ENCODE peak calls at places on chromosomes 11 and 22, in ten cellular contexts. One of them, this sample, is unnamed.

GRCh38 chr11:94521684-94522083 is 9.4 kb downstream of the C11orf97 start:
- DNase-seq in IMR-90: no peak
- DNase-seq in cardiac muscle cell: peak
- DNase-seq in Peyer's patch: no peak
- DNase-seq in AG10803: peak
- DNase-seq in NB4: peak
- DNase-seq in right atrium auricular region: no peak
- DNase-seq in astrocyte of the spinal cord: no peak
- DNase-seq in fibroblast of mammary gland: peak
- DNase-seq in heart right ventricle: no peak
- DNase-seq in this sample: peak

GRCh38 chr11:84437129-84438123 is 1151.3 kb upstream of the CCDC90B start:
- DNase-seq in heart right ventricle: no peak
- DNase-seq in right atrium auricular region: no peak
- DNase-seq in NB4: no peak
- DNase-seq in AG10803: no peak
- DNase-seq in IMR-90: no peak
- DNase-seq in cardiac muscle cell: no peak
- DNase-seq in fibroblast of mammary gland: peak
- DNase-seq in Peyer's patch: peak
- DNase-seq in astrocyte of the spinal cord: no peak
- DNase-seq in this sample: peak

GRCh38 chr11:2827792-2828191 is 57.8 kb downstream of the CDKN1C start:
- DNase-seq in cardiac muscle cell: no peak
- DNase-seq in NB4: no peak
- DNase-seq in fibroblast of mammary gland: no peak
- DNase-seq in heart right ventricle: peak
- DNase-seq in Peyer's patch: no peak
- DNase-seq in right atrium auricular region: no peak
- DNase-seq in astrocyte of the spinal cord: no peak
- DNase-seq in IMR-90: no peak
- DNase-seq in AG10803: no peak
- DNase-seq in this sample: no peak

GRCh38 chr11:12478743-12479142 is 101.4 kb downstream of the PARVA start:
- DNase-seq in NB4: no peak
- DNase-seq in IMR-90: peak
- DNase-seq in AG10803: peak
- DNase-seq in Peyer's patch: no peak
- DNase-seq in right atrium auricular region: no peak
- DNase-seq in cardiac muscle cell: peak
- DNase-seq in fibroblast of mammary gland: peak
- DNase-seq in astrocyte of the spinal cord: no peak
- DNase-seq in heart right ventricle: no peak
- DNase-seq in this sample: no peak

GRCh38 chr11:27464155-27464759 is 8.3 kb downstream of the LGR4 start:
- DNase-seq in astrocyte of the spinal cord: no peak
- DNase-seq in right atrium auricular region: no peak
- DNase-seq in Peyer's patch: no peak
- DNase-seq in NB4: peak
- DNase-seq in AG10803: no peak
- DNase-seq in fibroblast of mammary gland: no peak
- DNase-seq in cardiac muscle cell: peak
- DNase-seq in heart right ventricle: no peak
- DNase-seq in IMR-90: peak
- DNase-seq in this sample: no peak

GRCh38 chr11:128886401-128887119 is 4.6 kb upstream of the KCNJ5 start:
- DNase-seq in AG10803: no peak
- DNase-seq in Peyer's patch: no peak
- DNase-seq in right atrium auricular region: no peak
- DNase-seq in fibroblast of mammary gland: no peak
- DNase-seq in heart right ventricle: no peak
- DNase-seq in cardiac muscle cell: no peak
- DNase-seq in NB4: peak
- DNase-seq in astrocyte of the spinal cord: no peak
- DNase-seq in IMR-90: no peak
- DNase-seq in this sample: no peak

GRCh38 chr11:37905707-37906417 is 1307.8 kb upstream of the RAG2 start:
- DNase-seq in AG10803: no peak
- DNase-seq in right atrium auricular region: no peak
- DNase-seq in fibroblast of mammary gland: no peak
- DNase-seq in cardiac muscle cell: no peak
- DNase-seq in Peyer's patch: no peak
- DNase-seq in IMR-90: no peak
- DNase-seq in heart right ventricle: no peak
- DNase-seq in astrocyte of the spinal cord: no peak
- DNase-seq in NB4: no peak
- DNase-seq in this sample: no peak

GRCh38 chr22:25475554-25476022 is 88.9 kb upstream of the GRK3 start:
- DNase-seq in AG10803: peak
- DNase-seq in Peyer's patch: no peak
- DNase-seq in cardiac muscle cell: peak
- DNase-seq in astrocyte of the spinal cord: peak
- DNase-seq in IMR-90: peak
- DNase-seq in NB4: no peak
- DNase-seq in heart right ventricle: no peak
- DNase-seq in right atrium auricular region: no peak
- DNase-seq in fibroblast of mammary gland: peak
- DNase-seq in this sample: no peak

GRCh38 chr11:62879554-62879953 is 1.1 kb upstream of the SLC3A2 start:
- DNase-seq in astrocyte of the spinal cord: peak
- DNase-seq in cardiac muscle cell: peak
- DNase-seq in right atrium auricular region: peak
- DNase-seq in fibroblast of mammary gland: peak
- DNase-seq in IMR-90: no peak
- DNase-seq in heart right ventricle: no peak
- DNase-seq in AG10803: no peak
- DNase-seq in Peyer's patch: no peak
- DNase-seq in NB4: peak
- DNase-seq in this sample: no peak

GRCh38 chr11:31106963-31107576 is 262.5 kb downstream of the DCDC1 start:
- DNase-seq in cardiac muscle cell: peak
- DNase-seq in astrocyte of the spinal cord: peak
- DNase-seq in IMR-90: peak
- DNase-seq in AG10803: peak
- DNase-seq in fibroblast of mammary gland: peak
- DNase-seq in heart right ventricle: peak
- DNase-seq in Peyer's patch: peak
- DNase-seq in NB4: peak
- DNase-seq in right atrium auricular region: peak
- DNase-seq in this sample: peak

GRCh38 chr11:13207665-13208594 is 69.7 kb upstream of the BMAL1 start:
- DNase-seq in AG10803: peak
- DNase-seq in right atrium auricular region: peak
- DNase-seq in heart right ventricle: no peak
- DNase-seq in fibroblast of mammary gland: peak
- DNase-seq in IMR-90: peak
- DNase-seq in cardiac muscle cell: peak
- DNase-seq in astrocyte of the spinal cord: peak
- DNase-seq in NB4: peak
- DNase-seq in Peyer's patch: no peak
- DNase-seq in this sample: peak

DNA sequence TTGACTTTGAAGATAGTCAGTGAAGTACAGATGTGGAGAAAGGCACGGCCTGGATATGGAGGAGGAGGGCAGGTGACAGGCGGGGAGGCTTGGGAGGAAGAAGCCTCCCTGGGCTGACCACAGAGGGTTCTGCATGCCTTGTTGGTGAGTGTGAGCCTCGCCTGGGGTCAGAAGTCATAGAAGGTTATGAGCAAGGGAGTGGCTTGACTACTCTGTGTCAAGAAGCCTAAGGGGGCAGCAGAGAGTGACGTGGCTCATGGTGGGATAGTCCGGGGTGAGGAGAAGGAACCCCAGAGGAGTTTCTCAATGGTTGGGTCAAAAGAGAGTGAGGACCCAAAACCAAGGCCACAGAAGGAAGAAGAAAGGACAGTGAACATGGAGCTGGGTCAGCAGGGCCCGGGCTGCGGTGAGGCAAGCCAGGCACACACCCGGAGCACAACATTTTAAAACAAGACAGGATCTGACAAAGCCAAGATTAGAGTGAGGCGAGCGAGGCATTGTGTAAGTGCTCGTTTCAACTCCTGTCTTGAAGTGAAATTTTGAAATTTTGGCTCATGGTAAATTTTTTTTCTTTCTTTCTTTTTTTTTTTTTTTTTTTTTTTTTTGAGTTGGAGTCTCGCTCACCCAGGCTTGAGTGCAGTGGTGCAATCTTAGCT is 31.9 kb downstream of the PDGFB start:
- DNase-seq in fibroblast of mammary gland: peak
- DNase-seq in Peyer's patch: no peak
- DNase-seq in cardiac muscle cell: peak
- DNase-seq in astrocyte of the spinal cord: no peak
- DNase-seq in IMR-90: no peak
- DNase-seq in heart right ventricle: no peak
- DNase-seq in right atrium auricular region: no peak
- DNase-seq in NB4: peak
- DNase-seq in AG10803: no peak
- DNase-seq in this sample: no peak
- TF ChIP-seq CTCF in fibroblast of mammary gland: no peak
- TF ChIP-seq CTCF in Peyer's patch: no peak
- TF ChIP-seq CTCF in cardiac muscle cell: peak
- TF ChIP-seq CTCF in astrocyte of the spinal cord: no peak
- TF ChIP-seq CTCF in IMR-90: no peak
- TF ChIP-seq CTCF in heart right ventricle: no peak
- TF ChIP-seq CTCF in right atrium auricular region: no peak
- TF ChIP-seq CTCF in NB4: peak
- TF ChIP-seq CTCF in AG10803: peak
- TF ChIP-seq CTCF in this sample: no peak

GRCh38 chr11:127002669-127003259 is 2.2 kb upstream of the KIRREL3 start:
- DNase-seq in right atrium auricular region: no peak
- DNase-seq in cardiac muscle cell: no peak
- DNase-seq in AG10803: no peak
- DNase-seq in astrocyte of the spinal cord: no peak
- DNase-seq in Peyer's patch: no peak
- DNase-seq in heart right ventricle: no peak
- DNase-seq in IMR-90: no peak
- DNase-seq in NB4: no peak
- DNase-seq in fibroblast of mammary gland: no peak
- DNase-seq in this sample: no peak
- H3K4me3 ChIP-seq in right atrium auricular region: peak
- H3K4me3 ChIP-seq in cardiac muscle cell: peak
- H3K4me3 ChIP-seq in AG10803: peak
- H3K4me3 ChIP-seq in astrocyte of the spinal cord: peak
- H3K4me3 ChIP-seq in Peyer's patch: no peak
- H3K4me3 ChIP-seq in heart right ventricle: no peak
- H3K4me3 ChIP-seq in IMR-90: peak
- H3K4me3 ChIP-seq in NB4: no peak
- H3K4me3 ChIP-seq in fibroblast of mammary gland: no peak
- H3K4me3 ChIP-seq in this sample: no peak

GRCh38 chr11:102530558-102530957 is at the start of gene MMP7:
- DNase-seq in astrocyte of the spinal cord: peak
- DNase-seq in cardiac muscle cell: peak
- DNase-seq in fibroblast of mammary gland: peak
- DNase-seq in NB4: peak
- DNase-seq in right atrium auricular region: no peak
- DNase-seq in IMR-90: peak
- DNase-seq in AG10803: peak
- DNase-seq in Peyer's patch: no peak
- DNase-seq in heart right ventricle: no peak
- DNase-seq in this sample: no peak

GRCh38 chr11:102528618-102529017 is 1.9 kb downstream of the MMP7 start:
- DNase-seq in IMR-90: peak
- DNase-seq in fibroblast of mammary gland: no peak
- DNase-seq in AG10803: no peak
- DNase-seq in heart right ventricle: no peak
- DNase-seq in Peyer's patch: no peak
- DNase-seq in astrocyte of the spinal cord: no peak
- DNase-seq in NB4: no peak
- DNase-seq in right atrium auricular region: no peak
- DNase-seq in cardiac muscle cell: no peak
- DNase-seq in this sample: no peak

GRCh38 chr11:102539567-102539966 is 9.0 kb upstream of the MMP7 start:
- DNase-seq in fibroblast of mammary gland: no peak
- DNase-seq in astrocyte of the spinal cord: no peak
- DNase-seq in NB4: no peak
- DNase-seq in Peyer's patch: no peak
- DNase-seq in right atrium auricular region: no peak
- DNase-seq in heart right ventricle: no peak
- DNase-seq in AG10803: no peak
- DNase-seq in IMR-90: no peak
- DNase-seq in cardiac muscle cell: no peak
- DNase-seq in this sample: no peak

DNA sequence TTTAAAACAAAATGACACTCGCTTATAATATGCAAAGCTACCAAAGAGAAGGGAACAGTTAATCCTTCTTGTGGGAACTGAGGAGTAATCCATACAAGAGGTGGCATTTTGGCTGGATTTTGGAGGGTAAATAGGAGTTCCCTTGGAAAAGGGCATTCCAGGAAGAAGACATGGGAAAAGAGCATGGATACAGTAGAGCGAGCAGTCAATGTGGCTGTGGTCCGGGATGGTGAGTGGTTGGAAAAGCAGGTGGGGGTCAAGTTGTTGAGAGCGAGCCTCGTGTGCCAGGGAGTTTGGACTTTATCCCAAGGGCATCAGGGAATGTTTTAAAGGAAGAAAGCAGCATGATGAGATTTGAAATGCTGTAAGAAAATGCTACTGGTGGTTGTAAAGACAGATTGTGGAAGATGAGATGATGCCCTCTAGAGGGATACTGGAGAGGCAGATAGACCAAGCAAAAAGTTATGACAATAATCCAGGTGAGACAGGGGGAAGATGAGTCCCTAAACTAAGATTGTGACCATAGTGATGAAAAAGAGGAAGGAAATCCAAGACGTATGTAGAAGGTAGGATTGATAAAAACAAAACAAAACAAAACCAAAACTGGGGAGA is 3.8 kb upstream of the MMP7 start:
- DNase-seq in AG10803: no peak
- DNase-seq in IMR-90: no peak
- DNase-seq in NB4: no peak
- DNase-seq in right atrium auricular region: no peak
- DNase-seq in fibroblast of mammary gland: no peak
- DNase-seq in Peyer's patch: no peak
- DNase-seq in heart right ventricle: no peak
- DNase-seq in astrocyte of the spinal cord: no peak
- DNase-seq in cardiac muscle cell: no peak
- DNase-seq in this sample: peak
- TF ChIP-seq CTCF in AG10803: peak
- TF ChIP-seq CTCF in IMR-90: peak
- TF ChIP-seq CTCF in NB4: no peak
- TF ChIP-seq CTCF in right atrium auricular region: no peak
- TF ChIP-seq CTCF in fibroblast of mammary gland: peak
- TF ChIP-seq CTCF in Peyer's patch: no peak
- TF ChIP-seq CTCF in heart right ventricle: no peak
- TF ChIP-seq CTCF in astrocyte of the spinal cord: peak
- TF ChIP-seq CTCF in cardiac muscle cell: peak
- TF ChIP-seq CTCF in this sample: peak

DNA sequence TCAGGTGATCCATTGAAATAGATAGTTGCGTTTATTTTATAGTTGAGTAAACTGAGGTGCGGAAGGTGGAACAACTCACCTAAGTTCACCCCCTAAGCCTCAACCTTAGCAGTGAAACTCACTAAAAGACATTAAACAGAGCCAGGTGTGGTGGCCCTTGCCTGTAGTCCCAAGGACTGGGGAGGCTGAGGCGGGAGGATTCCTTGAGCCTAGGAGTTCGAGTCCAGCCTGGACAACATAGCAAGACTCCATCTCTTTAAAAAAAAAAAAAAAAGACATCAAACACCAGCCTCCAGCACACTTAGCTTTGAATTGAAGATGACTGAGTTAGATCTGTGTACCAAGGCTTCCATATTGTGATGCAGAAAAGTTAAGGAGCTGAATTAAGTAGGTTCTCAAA is 845 bp upstream of the RAB36 start:
- DNase-seq in cardiac muscle cell: no peak
- DNase-seq in Peyer's patch: no peak
- DNase-seq in NB4: no peak
- DNase-seq in IMR-90: no peak
- DNase-seq in AG10803: no peak
- DNase-seq in fibroblast of mammary gland: no peak
- DNase-seq in astrocyte of the spinal cord: no peak
- DNase-seq in right atrium auricular region: no peak
- DNase-seq in heart right ventricle: no peak
- DNase-seq in this sample: no peak
- H3K4me3 ChIP-seq in cardiac muscle cell: no peak
- H3K4me3 ChIP-seq in Peyer's patch: peak
- H3K4me3 ChIP-seq in NB4: no peak
- H3K4me3 ChIP-seq in IMR-90: no peak
- H3K4me3 ChIP-seq in AG10803: peak
- H3K4me3 ChIP-seq in fibroblast of mammary gland: no peak
- H3K4me3 ChIP-seq in astrocyte of the spinal cord: no peak
- H3K4me3 ChIP-seq in right atrium auricular region: peak
- H3K4me3 ChIP-seq in heart right ventricle: no peak
- H3K4me3 ChIP-seq in this sample: no peak

This sample was measured in GM12865.